ENCODE peak calls at places on chromosomes 1 and 21, in five cellular contexts. D, V, J, Q and Z are unnamed samples.
A peak's percentile ranks its signal among the peaks of the same experiment; 100 is the strongest.

GRCh38 chr1:143610196-143610595 is 361.6 kb downstream of the FAM72C start:
- DNase-seq in D (no peak), V (no peak), J (no peak), Q (no peak), Z (no peak)

GRCh38 chr1:190168116-190168515 is 309.5 kb downstream of the BRINP3 start:
- DNase-seq in D (peak; percentile 96), V (no peak), J (no peak), Q (no peak), Z (no peak)

GRCh38 chr1:14583788-14584187 is 14.7 kb upstream of the KAZN start:
- DNase-seq in D (no peak), V (no peak), J (no peak), Q (no peak), Z (no peak)

GRCh38 chr1:22347854-22348760 is 103.5 kb upstream of the ZBTB40 start:
- DNase-seq in D (no peak), V (no peak), J (no peak), Q (no peak), Z (no peak)

GRCh38 chr1:162020145-162020544 is 3.5 kb downstream of the OLFML2B start:
- DNase-seq in D (no peak), V (no peak), J (no peak), Q (no peak), Z (no peak)

GRCh38 chr21:33117268-33117888 is 47.4 kb downstream of the OLIG1 start:
- DNase-seq in D (no peak), V (no peak), J (no peak), Q (no peak), Z (no peak)

GRCh38 chr21:15430577-15430976 is 299.2 kb upstream of the USP25 start:
- DNase-seq in D (no peak), V (no peak), J (peak; percentile 9), Q (no peak), Z (no peak)

GRCh38 chr1:152451254-152451653 is 37.2 kb upstream of the CRNN start:
- DNase-seq in D (no peak), V (no peak), J (no peak), Q (no peak), Z (no peak)

GRCh38 chr1:233668725-233669294 is 54.9 kb downstream of the KCNK1 start:
- DNase-seq in D (peak; percentile 29), V (no peak), J (no peak), Q (no peak), Z (no peak)

GRCh38 chr1:60984066-60984799 is 98.1 kb upstream of the NFIA start:
- DNase-seq in D (peak; percentile 8), V (no peak), J (no peak), Q (no peak), Z (no peak)

GRCh38 chr1:179016694-179017382 is 8.9 kb upstream of the FAM20B start:
- DNase-seq in D (peak; percentile 82), V (no peak), J (peak; percentile 76), Q (no peak), Z (no peak)

GRCh38 chr1:206766251-206766856 is 4.2 kb upstream of the IL19 start:
- DNase-seq in D (peak; percentile 93), V (no peak), J (peak; percentile 96), Q (no peak), Z (no peak)

GRCh38 chr1:183505338-183506089 is 33.2 kb downstream of the SMG7 start:
- DNase-seq in D (no peak), V (no peak), J (no peak), Q (no peak), Z (no peak)

GRCh38 chr1:53450225-53450624 is 9.0 kb upstream of the DMRTB1 start:
- DNase-seq in D (no peak), V (no peak), J (no peak), Q (peak; percentile 75), Z (no peak)

GRCh38 chr1:218718216-218718615 is 373.1 kb downstream of the TGFB2 start:
- DNase-seq in D (peak; percentile 37), V (no peak), J (no peak), Q (no peak), Z (no peak)

GRCh38 chr1:157505481-157506272 is 46.6 kb downstream of the FCRL5 start:
- DNase-seq in D (peak; percentile 55), V (peak; percentile 85), J (peak; percentile 67), Q (peak; percentile 64), Z (peak; percentile 45)

GRCh38 chr1:115277276-115277675 is 60.8 kb downstream of the NGF start:
- DNase-seq in D (peak; percentile 80), V (no peak), J (peak; percentile 15), Q (no peak), Z (no peak)

GRCh38 chr1:118945460-118945859 is 42.7 kb downstream of the TBX15 start:
- DNase-seq in D (no peak), V (no peak), J (no peak), Q (no peak), Z (no peak)

GRCh38 chr1:35536551-35537162 is 20.5 kb downstream of the KIAA0319L start:
- DNase-seq in D (no peak), V (no peak), J (no peak), Q (no peak), Z (no peak)

GRCh38 chr1:35535243-35535642 is 22.0 kb downstream of the KIAA0319L start:
- DNase-seq in D (peak; percentile 7), V (no peak), J (no peak), Q (no peak), Z (no peak)

GRCh38 chr1:35537788-35538187 is 19.4 kb downstream of the KIAA0319L start:
- DNase-seq in D (no peak), V (no peak), J (no peak), Q (no peak), Z (no peak)

GRCh38 chr1:35539824-35540261 is 17.4 kb downstream of the KIAA0319L start:
- DNase-seq in D (peak; percentile 80), V (no peak), J (peak; percentile 30), Q (no peak), Z (no peak)

GRCh38 chr1:35539073-35539823 is 18.0 kb downstream of the KIAA0319L start:
- DNase-seq in D (no peak), V (no peak), J (no peak), Q (no peak), Z (peak; percentile 32)
- H2AK5ac ChIP-seq in D (peak overlapping the region; percentile 79), V (no peak overlapping the region), J (peak overlapping the region; percentile 50), Q (no peak overlapping the region), Z (no peak overlapping the region)

DNA sequence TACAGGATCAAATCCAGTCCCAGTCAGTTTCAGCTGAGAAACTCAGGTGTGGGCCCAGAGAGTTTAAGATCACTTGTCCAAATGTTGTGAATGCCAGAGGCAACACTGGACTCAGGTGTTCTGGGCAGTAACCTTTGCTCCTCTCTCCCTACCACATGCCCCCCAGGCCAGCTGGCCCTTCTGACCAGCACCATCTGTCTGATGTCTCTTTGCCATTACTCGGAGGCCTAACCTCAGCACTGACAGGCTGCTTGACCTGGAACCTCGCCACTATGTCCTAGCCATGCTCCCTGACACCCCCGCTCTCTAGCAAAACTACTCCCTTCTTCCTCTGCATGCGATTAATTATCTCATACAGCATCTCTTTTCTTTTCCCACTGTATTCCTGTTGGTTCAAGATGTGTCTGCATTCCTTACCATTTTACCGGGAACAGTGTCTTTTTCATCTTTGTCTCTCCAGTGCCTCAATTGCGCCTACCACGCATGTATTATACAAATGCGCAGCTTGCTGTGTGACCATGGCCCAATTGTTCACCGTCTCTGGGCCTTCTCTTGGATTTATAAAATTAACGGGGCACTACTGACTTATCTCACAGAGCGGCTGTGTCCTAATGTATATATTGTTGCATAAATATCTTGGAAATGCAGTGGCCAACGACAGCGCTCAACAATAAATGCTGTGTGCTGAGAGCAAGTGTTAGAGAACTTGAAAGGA is 159.5 kb upstream of the IRF2BP2 start:
- DNase-seq in D (no peak), V (no peak), J (no peak), Q (no peak), Z (no peak)
- H2AK5ac ChIP-seq in D (peak overlapping the region; percentile 64), V (no peak overlapping the region), J (peak overlapping the region; percentile 22), Q (no peak overlapping the region), Z (no peak overlapping the region)

GRCh38 chr1:116415699-116416533 is 42.9 kb downstream of the ATP1A1 start:
- DNase-seq in D (peak; percentile 18), V (peak; percentile 55), J (no peak), Q (no peak), Z (peak; percentile 29)
- H2AK5ac ChIP-seq in D (no peak overlapping the region), V (no peak overlapping the region), J (no peak overlapping the region), Q (no peak overlapping the region), Z (no peak overlapping the region)

GRCh38 chr1:111361761-111362160 is 65.8 kb downstream of the OVGP1 start:
- DNase-seq in D (no peak), V (no peak), J (no peak), Q (no peak), Z (no peak)
- H2AK5ac ChIP-seq in D (no peak overlapping the region), V (no peak overlapping the region), J (no peak overlapping the region), Q (no peak overlapping the region), Z (no peak overlapping the region)

DNA sequence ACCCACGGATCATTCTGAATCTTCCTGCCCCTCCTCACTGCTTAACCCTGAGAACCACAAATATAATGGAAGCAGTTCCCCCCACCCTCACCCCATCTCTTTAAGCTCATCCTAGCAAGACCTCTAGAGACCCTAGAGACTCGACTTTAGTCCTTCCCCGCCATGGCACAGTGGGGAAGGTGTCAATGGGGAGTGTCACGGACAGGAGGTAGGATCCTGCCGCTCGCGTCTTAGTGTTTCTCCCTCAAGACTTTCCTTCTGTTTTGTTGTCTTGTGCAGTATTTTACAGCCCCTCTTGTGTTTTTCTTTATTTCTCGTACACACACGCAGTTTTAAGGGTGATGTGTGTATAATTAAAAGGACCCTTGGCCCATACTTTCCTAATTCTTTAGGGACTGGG is 677 bp upstream of the PMF1 start:
- DNase-seq in D (no peak), V (no peak), J (no peak), Q (no peak), Z (no peak)
- H2AK5ac ChIP-seq in D (peak overlapping the region; percentile 32), V (peak overlapping the region; percentile 1), J (peak overlapping the region; percentile 97), Q (no peak overlapping the region), Z (no peak overlapping the region)

GRCh38 chr1:109281680-109282496 is 1.1 kb downstream of the PSRC1 start:
- DNase-seq in D (no peak), V (no peak), J (no peak), Q (no peak), Z (no peak)
- H2AK5ac ChIP-seq in D (peak overlapping the region; percentile 63), V (no peak overlapping the region), J (peak overlapping the region; percentile 35), Q (no peak overlapping the region), Z (peak overlapping the region; percentile 61)

GRCh38 chr1:187892640-187893039 is 1063.9 kb downstream of the PLA2G4A start:
- DNase-seq in D (no peak), V (no peak), J (no peak), Q (no peak), Z (no peak)

GRCh38 chr1:187891993-187892392 is 1063.2 kb downstream of the PLA2G4A start:
- DNase-seq in D (no peak), V (no peak), J (no peak), Q (no peak), Z (no peak)

GRCh38 chr1:187893471-187893870 is 1064.7 kb downstream of the PLA2G4A start:
- DNase-seq in D (no peak), V (no peak), J (no peak), Q (no peak), Z (no peak)

GRCh38 chr1:187894349-187894748 is 1065.6 kb downstream of the PLA2G4A start:
- DNase-seq in D (no peak), V (no peak), J (no peak), Q (no peak), Z (no peak)
- H2AK5ac ChIP-seq in D (no peak overlapping the region), V (no peak overlapping the region), J (no peak overlapping the region), Q (no peak overlapping the region), Z (no peak overlapping the region)

GRCh38 chr1:6489799-6490180 is 1.7 kb downstream of the PLEKHG5 start:
- DNase-seq in D (peak; percentile 69), V (peak; percentile 82), J (peak; percentile 75), Q (peak; percentile 93), Z (peak; percentile 73)
- H2AK5ac ChIP-seq in D (peak overlapping the region; percentile 93), V (no peak overlapping the region), J (peak overlapping the region; percentile 27), Q (no peak overlapping the region), Z (peak overlapping the region; percentile 94)